ENCODE peak calls at places on chromosomes 7 and 10, in six cellular contexts. Q, M, R, L, A and J are unnamed samples.

GRCh38 chr7:21261627-21262564 is 166.0 kb upstream of the SP4 start:
- DNase-seq in Q (peak; percentile 12), M (peak; percentile 5), R (peak; percentile 32), L (peak; percentile 56), A (peak; percentile 36), J (peak; percentile 6)

GRCh38 chr10:74750848-74751274 is 75.5 kb upstream of the KAT6B start:
- DNase-seq in Q (peak; percentile 25), M (peak; percentile 17), R (no peak), L (no peak), A (no peak), J (no peak)

GRCh38 chr10:116974442-116975005 is 30.5 kb downstream of the SHTN1 start:
- DNase-seq in Q (no peak), M (no peak), R (no peak), L (peak; percentile 3), A (no peak), J (no peak)

GRCh38 chr10:3293536-3294431 is 121.2 kb upstream of the PITRM1 start:
- DNase-seq in Q (no peak), M (no peak), R (no peak), L (no peak), A (no peak), J (no peak)

GRCh38 chr7:21771261-21771660 is 174.4 kb downstream of the CDCA7L start:
- DNase-seq in Q (no peak), M (no peak), R (no peak), L (no peak), A (no peak), J (no peak)

GRCh38 chr10:58438340-58438739 is 53.1 kb downstream of the TFAM start:
- DNase-seq in Q (no peak), M (no peak), R (no peak), L (no peak), A (no peak), J (no peak)

GRCh38 chr7:155530601-155531000 is 15.8 kb downstream of the CNPY1 start:
- DNase-seq in Q (no peak), M (no peak), R (no peak), L (no peak), A (no peak), J (no peak)

GRCh38 chr7:17233643-17234397 is 64.6 kb upstream of the AHR start:
- DNase-seq in Q (peak; percentile 9), M (no peak), R (no peak), L (peak; percentile 9), A (no peak), J (no peak)

GRCh38 chr7:15461576-15461975 is 100.2 kb downstream of the AGMO start:
- DNase-seq in Q (no peak), M (no peak), R (no peak), L (no peak), A (no peak), J (no peak)

GRCh38 chr7:44990520-44991023 is 9.4 kb upstream of the CCM2 start:
- DNase-seq in Q (no peak), M (no peak), R (no peak), L (no peak), A (no peak), J (no peak)

GRCh38 chr10:124092270-124093075 is 925 bp downstream of the CHST15 start:
- DNase-seq in Q (no peak), M (peak; percentile 53), R (no peak), L (no peak), A (no peak), J (peak; percentile 55)

GRCh38 chr7:129911790-129912189 is 41.0 kb downstream of the UBE2H start:
- DNase-seq in Q (no peak), M (no peak), R (no peak), L (no peak), A (no peak), J (no peak)

GRCh38 chr7:45394117-45394708 is 180.0 kb upstream of the ADCY1 start:
- DNase-seq in Q (no peak), M (no peak), R (no peak), L (no peak), A (no peak), J (no peak)

GRCh38 chr7:24572421-24573007 is 738 bp upstream of the PALS2 start:
- DNase-seq in Q (no peak), M (no peak), R (peak; percentile 13), L (peak; percentile 20), A (no peak), J (no peak)

GRCh38 chr10:24858244-24858907 is 94.0 kb downstream of the PRTFDC1 start:
- DNase-seq in Q (no peak), M (no peak), R (no peak), L (no peak), A (no peak), J (no peak)

GRCh38 chr7:151038951-151039849 is 9.1 kb upstream of the ASIC3 start:
- DNase-seq in Q (no peak), M (no peak), R (peak; percentile 67), L (peak; percentile 100), A (no peak), J (no peak)

GRCh38 chr7:2138146-2138765 is 94.5 kb downstream of the MAD1L1 start:
- DNase-seq in Q (peak; percentile 25), M (peak; percentile 95), R (no peak), L (no peak), A (no peak), J (peak; percentile 72)

GRCh38 chr7:87935373-87935706 is 1.3 kb downstream of the ADAM22 start:
- DNase-seq in Q (no peak), M (no peak), R (no peak), L (no peak), A (no peak), J (no peak)

GRCh38 chr7:87933605-87933952 is 472 bp upstream of the ADAM22 start:
- DNase-seq in Q (no peak), M (no peak), R (no peak), L (no peak), A (no peak), J (no peak)

GRCh38 chr7:87934699-87935372 is 785 bp downstream of the ADAM22 start:
- DNase-seq in Q (no peak), M (peak; percentile 25), R (no peak), L (no peak), A (no peak), J (peak; percentile 31)

DNA sequence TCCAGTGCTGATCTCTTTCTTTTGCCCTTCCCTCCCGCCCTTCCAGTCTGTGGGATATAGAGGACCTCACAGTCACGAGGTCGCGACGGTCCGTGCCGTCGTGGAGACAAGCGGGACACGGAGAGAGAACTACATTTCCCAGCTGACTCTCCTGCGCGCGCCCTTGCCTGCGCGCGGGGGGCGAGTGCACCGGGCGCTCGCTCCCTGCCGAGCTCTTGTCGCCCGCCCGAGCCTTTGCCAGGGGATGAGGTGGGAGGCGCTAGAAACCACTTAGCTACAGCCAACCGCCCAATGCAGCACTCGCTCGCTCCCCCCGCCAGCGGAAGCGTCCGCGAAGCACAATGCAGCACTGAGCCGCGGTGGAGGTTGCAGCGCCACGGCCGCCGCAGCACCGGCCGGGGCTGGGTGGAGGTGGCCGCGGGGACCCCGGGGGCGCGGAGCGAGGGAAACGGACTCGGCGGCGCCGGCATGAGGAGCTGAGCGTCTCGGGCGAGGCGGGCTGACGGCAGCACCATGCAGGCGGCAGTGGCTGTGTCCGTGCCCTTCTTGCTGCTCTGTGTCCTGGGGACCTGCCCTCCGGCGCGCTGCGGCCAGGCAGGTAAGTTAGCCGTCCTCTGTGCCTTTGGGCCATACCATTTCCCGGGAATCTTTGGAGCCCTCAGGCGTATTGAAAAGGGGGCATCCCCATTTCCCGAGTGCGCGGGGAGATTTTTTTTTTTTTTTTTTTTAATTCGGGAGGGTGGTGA is at the start of gene ADAM22:
- DNase-seq in Q (peak; percentile 83), M (peak; percentile 80), R (peak; percentile 78), L (peak; percentile 59), A (peak; percentile 77), J (peak; percentile 78)
- TF ChIP-seq POLR2A in Q (peak; percentile 97), M (peak; percentile 86), R (peak; percentile 79), L (no peak), A (peak; percentile 87), J (peak; percentile 89)

GRCh38 chr7:105389889-105390288 is 1.2 kb upstream of the SRPK2 start:
- DNase-seq in Q (no peak), M (no peak), R (no peak), L (no peak), A (no peak), J (no peak)

GRCh38 chr7:105389090-105389650 is 449 bp upstream of the SRPK2 start:
- DNase-seq in Q (no peak), M (no peak), R (peak; percentile 55), L (peak; percentile 79), A (no peak), J (no peak)

GRCh38 chr7:105391429-105391828 is 2.7 kb upstream of the SRPK2 start:
- DNase-seq in Q (no peak), M (no peak), R (no peak), L (no peak), A (no peak), J (no peak)

GRCh38 chr7:105387621-105388372 is 924 bp downstream of the SRPK2 start:
- DNase-seq in Q (no peak), M (peak; percentile 66), R (peak; percentile 28), L (peak; percentile 81), A (no peak), J (peak; percentile 66)

DNA sequence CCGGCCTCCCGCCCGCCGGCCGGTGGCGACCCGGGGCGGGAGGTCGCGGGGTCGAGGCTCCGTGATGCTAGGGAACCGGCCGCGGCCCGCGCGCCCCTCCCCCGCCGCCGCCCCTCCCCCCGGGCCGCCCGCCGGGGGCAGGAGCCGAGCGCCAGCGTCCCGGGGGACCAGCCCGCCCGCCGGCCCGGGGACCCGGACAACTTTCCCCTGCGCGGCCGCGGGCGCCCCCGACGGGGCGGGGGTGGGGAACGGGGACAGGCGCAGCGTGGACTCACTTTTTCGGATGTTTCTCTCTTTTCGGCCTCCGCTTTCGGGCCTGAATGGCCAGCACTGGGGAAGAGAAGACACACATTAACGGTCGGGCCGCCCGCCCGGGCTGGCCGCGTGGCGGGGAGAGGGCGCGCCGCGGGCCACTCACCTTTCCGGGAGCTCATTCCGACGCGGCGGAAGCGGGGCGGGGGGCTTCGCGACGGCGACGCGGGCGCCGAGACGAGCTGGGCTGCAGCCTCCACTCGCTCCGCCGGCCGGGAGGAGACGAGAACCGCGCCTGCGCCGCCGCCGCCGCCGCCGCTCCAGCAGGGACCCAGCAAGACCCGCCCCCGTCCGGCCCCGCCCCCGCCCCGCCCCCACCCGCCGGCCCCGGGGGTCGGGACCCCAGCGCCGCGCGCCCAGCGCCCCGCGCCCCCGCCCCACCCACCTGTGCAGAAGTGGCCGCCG is at the start of gene SRPK2:
- DNase-seq in Q (no peak), M (peak; percentile 83), R (peak; percentile 51), L (peak; percentile 91), A (no peak), J (peak; percentile 72)
- TF ChIP-seq TAF1 in Q (no peak), M (no peak), R (peak; percentile 41), L (peak; percentile 45), A (no peak), J (no peak)

GRCh38 chr10:95818663-95819062 is 62.7 kb downstream of the ENTPD1 start:
- DNase-seq in Q (no peak), M (no peak), R (peak; percentile 79), L (no peak), A (no peak), J (no peak)
- TF ChIP-seq POLR2A in Q (peak; percentile 16), M (no peak), R (no peak), L (no peak), A (no peak), J (no peak)

GRCh38 chr10:70380350-70381135 is 1.9 kb downstream of the LRRC20 start:
- DNase-seq in Q (no peak), M (no peak), R (no peak), L (no peak), A (no peak), J (no peak)

GRCh38 chr10:70378122-70378521 is 4.3 kb downstream of the LRRC20 start:
- DNase-seq in Q (no peak), M (no peak), R (no peak), L (no peak), A (no peak), J (no peak)

GRCh38 chr10:70379581-70380176 is 2.7 kb downstream of the LRRC20 start:
- DNase-seq in Q (no peak), M (peak; percentile 46), R (no peak), L (peak; percentile 52), A (no peak), J (peak; percentile 45)

GRCh38 chr10:70376436-70377378 is 5.7 kb downstream of the LRRC20 start:
- DNase-seq in Q (no peak), M (no peak), R (no peak), L (no peak), A (no peak), J (no peak)

GRCh38 chr10:70381491-70382421 is 669 bp downstream of the LRRC20 start:
- DNase-seq in Q (no peak), M (peak; percentile 64), R (no peak), L (peak; percentile 49), A (no peak), J (peak; percentile 58)
- TF ChIP-seq TAF1 in Q (no peak), M (no peak), R (peak; percentile 31), L (no peak), A (peak; percentile 22), J (no peak)